ENCODE peak calls at places on chromosomes 6 and 20, in six cellular contexts. B is neural crest cell, R is cardiac muscle cell, N is neuronal stem cell, S is hepatic stellate cell, Y is astrocyte of the spinal cord. P is an unnamed sample.
A peak's percentile ranks its signal among the peaks of the same experiment; 100 is the strongest.

GRCh38 chr6:44800171-44800671 is 412.7 kb downstream of the CDC5L start:
- DNase-seq in N (no peak), R (peak; percentile 13), S (peak; percentile 59), Y (peak; percentile 89), B (no peak), P (no peak)

GRCh38 chr20:56627122-56628014 is 1.7 kb upstream of the TFAP2C start:
- DNase-seq in Y (no peak), S (no peak), N (no peak), B (no peak), R (no peak), P (peak; percentile 46)

GRCh38 chr6:43334466-43335095 is 26.0 kb upstream of the CRIP3 start:
- DNase-seq in R (peak; percentile 77), N (peak; percentile 38), S (peak; percentile 12), Y (peak; percentile 64), B (no peak), P (peak; percentile 16)

GRCh38 chr20:63214514-63214913 is 1.4 kb downstream of the YTHDF1 start:
- DNase-seq in S (no peak), B (no peak), Y (no peak), R (no peak), N (no peak), P (no peak)

GRCh38 chr6:108942556-108943492 is 94.6 kb downstream of the ARMC2 start:
- DNase-seq in S (no peak), B (no peak), Y (no peak), N (no peak), R (no peak), P (no peak)

GRCh38 chr20:17676378-17676759 is 5.7 kb downstream of the RRBP1 start:
- DNase-seq in N (no peak), S (no peak), Y (no peak), R (no peak), B (no peak), P (no peak)

GRCh38 chr6:35219683-35220326 is 6.0 kb downstream of the SCUBE3 start:
- DNase-seq in N (no peak), Y (no peak), B (no peak), R (no peak), S (no peak), P (no peak)

GRCh38 chr20:63393566-63393965 is 32.4 kb upstream of the CHRNA4 start:
- DNase-seq in Y (no peak), B (no peak), S (no peak), R (no peak), N (no peak), P (peak; percentile 27)

GRCh38 chr6:154397491-154398195 is 41.0 kb upstream of the IPCEF1 start:
- DNase-seq in N (no peak), S (no peak), B (no peak), Y (no peak), R (no peak), P (no peak)

GRCh38 chr6:157893238-157893637 is 70.2 kb downstream of the SNX9 start:
- DNase-seq in S (no peak), R (no peak), B (no peak), N (no peak), Y (no peak), P (no peak)

GRCh38 chr6:136593748-136594490 is 43.7 kb upstream of the MAP7 start:
- DNase-seq in Y (peak; percentile 98), B (no peak), S (peak; percentile 80), N (no peak), R (peak; percentile 5), P (no peak)

GRCh38 chr20:38197217-38198008 is 32.3 kb upstream of the TGM2 start:
- DNase-seq in B (no peak), Y (no peak), N (no peak), S (no peak), R (no peak), P (no peak)

GRCh38 chr6:12200025-12200424 is 90.1 kb upstream of the EDN1 start:
- DNase-seq in N (no peak), R (no peak), S (no peak), Y (no peak), B (no peak), P (no peak)

P was measured in retina.